ENCODE peak calls at places on chromosomes 2 and 18, in nine cellular contexts. H is SK-N-SH; G is tibial artery; W is sigmoid colon; Y is skeletal muscle cell; E is GM12865; S is fibroblast of lung; T is effector memory CD4-positive, alpha-beta T cell; N is CD8-positive, alpha-beta T cell. A is an unnamed sample.

GRCh38 chr18:67400502-67401117 is 115.9 kb downstream of the DSEL start:
- DNase-seq in W (no peak), Y (peak), T (no peak), H (no peak), S (peak), G (no peak), N (no peak), E (no peak), A (no peak)

GRCh38 chr18:26536664-26537063 is 11.7 kb downstream of the KCTD1 start:
- DNase-seq in S (peak), G (no peak), H (no peak), T (no peak), N (no peak), E (no peak), W (no peak), Y (no peak), A (no peak)

GRCh38 chr18:44589709-44590108 is 91.0 kb upstream of the SETBP1 start:
- DNase-seq in W (no peak), G (no peak), S (peak), E (no peak), N (no peak), T (no peak), H (no peak), Y (peak), A (no peak)

GRCh38 chr18:56148373-56148772 is 490.0 kb downstream of the TXNL1 start:
- DNase-seq in G (no peak), S (peak), N (no peak), Y (peak), T (no peak), H (no peak), W (no peak), E (no peak), A (no peak)

GRCh38 chr2:129731925-129732629 is 247.4 kb upstream of the RAB6C start:
- DNase-seq in T (no peak), H (no peak), E (no peak), S (no peak), W (no peak), Y (no peak), N (no peak), G (no peak), A (no peak)

GRCh38 chr18:73739098-73739497 is 408.5 kb downstream of the FBXO15 start:
- DNase-seq in H (no peak), Y (no peak), N (no peak), T (no peak), G (no peak), S (peak), W (no peak), E (no peak), A (no peak)

GRCh38 chr2:195899226-195899625 is 169.4 kb downstream of the DNAH7 start:
- DNase-seq in T (no peak), W (no peak), S (peak), G (no peak), H (no peak), N (no peak), E (no peak), Y (no peak), A (no peak)

GRCh38 chr18:58580623-58581022 is 48.3 kb downstream of the ALPK2 start:
- DNase-seq in S (peak), G (no peak), H (no peak), Y (no peak), T (no peak), W (no peak), E (no peak), N (no peak), A (no peak)

GRCh38 chr18:77057043-77057442 is 75.5 kb downstream of the MBP start:
- DNase-seq in S (no peak), Y (no peak), T (no peak), W (no peak), N (no peak), H (no peak), E (no peak), G (peak), A (no peak)

GRCh38 chr2:235654115-235654514 is 160.3 kb downstream of the AGAP1 start:
- DNase-seq in T (no peak), G (no peak), H (no peak), E (no peak), Y (no peak), S (peak), W (no peak), N (no peak), A (no peak)

GRCh38 chr2:210004893-210005292 is 2.5 kb downstream of the RPE start:
- DNase-seq in G (no peak), S (no peak), E (no peak), H (no peak), Y (no peak), N (no peak), T (no peak), W (no peak), A (no peak)

GRCh38 chr2:62054916-62055315 is 141.0 kb upstream of the B3GNT2 start:
- DNase-seq in Y (no peak), H (no peak), N (no peak), W (no peak), S (no peak), E (no peak), G (no peak), T (no peak), A (no peak)

GRCh38 chr2:173249661-173250641 is 104.7 kb upstream of the CDCA7 start:
- DNase-seq in N (no peak), H (no peak), W (no peak), Y (no peak), T (no peak), E (no peak), G (no peak), S (no peak), A (no peak)

GRCh38 chr18:25457636-25458035 is 105.7 kb upstream of the ZNF521 start:
- DNase-seq in E (no peak), W (no peak), T (no peak), Y (peak), H (no peak), N (no peak), S (peak), G (no peak), A (no peak)

GRCh38 chr2:47629501-47630460 is 153.2 kb upstream of the MSH6 start:
- DNase-seq in W (no peak), H (no peak), T (no peak), S (no peak), E (no peak), Y (no peak), G (no peak), N (no peak), A (no peak)

GRCh38 chr2:71925268-71926097 is 222.2 kb downstream of the CYP26B1 start:
- DNase-seq in S (no peak), E (no peak), G (no peak), Y (no peak), W (peak), H (no peak), N (no peak), T (no peak), A (no peak)

GRCh38 chr2:75528221-75528977 is 32.3 kb downstream of the EVA1A start:
- DNase-seq in E (no peak), G (no peak), S (no peak), T (no peak), N (no peak), Y (no peak), W (no peak), H (no peak), A (no peak)

GRCh38 chr2:46569061-46569560 is 89.7 kb downstream of the TMEM247 start:
- DNase-seq in N (no peak), W (no peak), H (no peak), E (peak), S (peak), Y (no peak), G (no peak), T (no peak), A (no peak)

GRCh38 chr2:210480079-210480478 is 3.5 kb upstream of the LANCL1 start:
- DNase-seq in G (no peak), Y (no peak), T (no peak), S (no peak), H (no peak), N (no peak), E (no peak), W (no peak), A (no peak)

GRCh38 chr2:7031424-7032245 is 114.4 kb downstream of the RNF144A start:
- DNase-seq in T (peak), E (no peak), W (peak), S (peak), N (peak), G (no peak), H (no peak), Y (peak), A (peak)

GRCh38 chr2:229660391-229660790 is 54.0 kb downstream of the DNER start:
- DNase-seq in G (no peak), Y (no peak), S (no peak), E (no peak), H (no peak), N (no peak), W (no peak), T (no peak), A (no peak)

GRCh38 chr2:197327776-197328169 is 17.2 kb upstream of the ANKRD44 start:
- DNase-seq in T (no peak), W (no peak), S (no peak), Y (no peak), N (no peak), H (no peak), E (no peak), G (no peak), A (no peak)

GRCh38 chr2:47015206-47015605 is 99.6 kb upstream of the MCFD2 start:
- DNase-seq in S (no peak), Y (no peak), N (no peak), G (no peak), W (no peak), T (no peak), E (no peak), H (peak), A (no peak)

GRCh38 chr2:99881901-99882591 is 260.3 kb downstream of the AFF3 start:
- DNase-seq in H (peak), W (no peak), G (no peak), N (no peak), Y (peak), T (no peak), S (peak), E (no peak), A (no peak)

GRCh38 chr2:74219846-74220486 is 21.6 kb downstream of the MTHFD2 start:
- DNase-seq in S (no peak), E (no peak), G (no peak), N (no peak), Y (no peak), W (no peak), H (no peak), T (no peak), A (no peak)

GRCh38 chr2:134431837-134432437 is 178.1 kb downstream of the MGAT5 start:
- DNase-seq in G (no peak), H (no peak), Y (no peak), W (no peak), N (no peak), T (no peak), E (no peak), S (peak), A (no peak)

GRCh38 chr18:31156831-31157763 is 5.6 kb downstream of the DSC1 start:
- DNase-seq in N (no peak), E (no peak), G (no peak), Y (no peak), S (no peak), H (no peak), W (no peak), T (no peak), A (no peak)

GRCh38 chr18:31162419-31162793 is 250 bp downstream of the DSC1 start:
- DNase-seq in Y (no peak), N (no peak), S (no peak), G (no peak), W (no peak), T (no peak), H (no peak), E (no peak), A (no peak)

GRCh38 chr18:31162825-31163435 is at the start of gene DSC1:
- DNase-seq in G (no peak), E (peak), T (no peak), W (no peak), S (no peak), H (no peak), Y (no peak), N (no peak), A (no peak)

DNA sequence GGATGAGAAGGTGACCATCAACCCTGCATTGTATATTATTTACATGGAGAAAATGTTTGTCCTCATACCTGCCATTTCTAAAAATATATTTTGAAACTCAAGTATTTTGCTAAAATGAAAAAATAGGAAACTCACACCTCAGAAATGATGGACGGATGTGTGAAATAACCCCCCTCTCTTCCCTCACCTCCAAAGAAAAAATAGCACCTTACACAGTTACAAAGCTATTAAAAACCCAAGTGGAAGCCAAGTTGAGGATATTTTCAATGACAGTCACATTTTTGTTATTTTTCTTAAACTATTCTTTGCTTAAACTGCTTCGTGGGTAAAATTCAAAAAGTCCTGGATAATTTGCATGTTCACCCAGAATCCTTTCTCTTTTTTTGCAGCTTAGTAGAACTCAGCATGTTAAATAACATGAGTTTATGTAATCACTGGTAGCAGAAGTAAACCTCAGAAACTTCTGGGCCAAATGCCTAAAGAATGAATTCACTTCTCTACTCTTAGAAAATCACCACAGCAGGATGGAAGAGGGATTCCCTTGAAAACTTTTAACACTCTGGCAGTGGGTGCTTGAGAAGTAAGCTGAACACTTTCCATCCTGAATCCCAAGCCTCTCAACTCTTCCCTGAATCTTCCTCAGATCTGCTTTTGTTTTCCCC is 768 bp downstream of the DSC1 start:
- DNase-seq in E (no peak), Y (no peak), S (peak), H (no peak), G (no peak), N (no peak), W (no peak), T (no peak), A (no peak)
- H3K4me3 ChIP-seq in E (no peak), Y (no peak), S (no peak), H (no peak), G (no peak), N (peak), W (no peak), T (no peak), A (no peak)

GRCh38 chr2:106546376-106546990 is 59.3 kb downstream of the CD8B2 start:
- DNase-seq in T (no peak), W (no peak), H (no peak), Y (no peak), E (no peak), S (no peak), G (no peak), N (no peak), A (no peak)
- H3K4me3 ChIP-seq in T (no peak), W (no peak), H (no peak), Y (no peak), E (no peak), S (no peak), G (no peak), N (no peak), A (no peak)

GRCh38 chr2:124025896-124026295 is 809 bp downstream of the CNTNAP5 start:
- DNase-seq in N (no peak), H (peak), S (no peak), Y (no peak), G (no peak), T (no peak), W (no peak), E (no peak), A (no peak)
- H3K4me3 ChIP-seq in N (no peak), H (peak), S (no peak), Y (no peak), G (no peak), T (no peak), W (no peak), E (no peak), A (no peak)

GRCh38 chr2:43792653-43793052 is 18.8 kb downstream of the DYNC2LI1 start:
- DNase-seq in Y (no peak), N (no peak), W (no peak), E (no peak), H (no peak), S (no peak), G (no peak), T (no peak), A (no peak)
- H3K4me3 ChIP-seq in Y (no peak), N (no peak), W (no peak), E (no peak), H (no peak), S (no peak), G (no peak), T (no peak), A (no peak)

GRCh38 chr18:9136315-9137141 is at the start of gene ANKRD12:
- DNase-seq in Y (peak), E (peak), N (peak), W (peak), T (peak), H (peak), S (peak), G (peak), A (peak)

GRCh38 chr18:9137168-9138066 is 836 bp downstream of the ANKRD12 start:
- DNase-seq in G (peak), H (peak), T (peak), S (peak), N (peak), Y (peak), E (peak), W (peak), A (peak)

GRCh38 chr18:9140381-9140780 is 3.8 kb downstream of the ANKRD12 start:
- DNase-seq in S (no peak), T (no peak), W (no peak), E (peak), H (no peak), Y (no peak), G (no peak), N (no peak), A (no peak)

GRCh38 chr18:9139400-9140039 is 2.9 kb downstream of the ANKRD12 start:
- DNase-seq in S (no peak), Y (no peak), W (no peak), H (no peak), N (no peak), G (no peak), T (no peak), E (peak), A (no peak)

GRCh38 chr18:9140984-9141383 is 4.4 kb downstream of the ANKRD12 start:
- DNase-seq in S (no peak), W (no peak), E (no peak), G (no peak), Y (no peak), N (no peak), T (no peak), H (no peak), A (no peak)
- H3K4me3 ChIP-seq in S (no peak), W (no peak), E (peak), G (no peak), Y (no peak), N (no peak), T (peak), H (no peak), A (no peak)

DNA sequence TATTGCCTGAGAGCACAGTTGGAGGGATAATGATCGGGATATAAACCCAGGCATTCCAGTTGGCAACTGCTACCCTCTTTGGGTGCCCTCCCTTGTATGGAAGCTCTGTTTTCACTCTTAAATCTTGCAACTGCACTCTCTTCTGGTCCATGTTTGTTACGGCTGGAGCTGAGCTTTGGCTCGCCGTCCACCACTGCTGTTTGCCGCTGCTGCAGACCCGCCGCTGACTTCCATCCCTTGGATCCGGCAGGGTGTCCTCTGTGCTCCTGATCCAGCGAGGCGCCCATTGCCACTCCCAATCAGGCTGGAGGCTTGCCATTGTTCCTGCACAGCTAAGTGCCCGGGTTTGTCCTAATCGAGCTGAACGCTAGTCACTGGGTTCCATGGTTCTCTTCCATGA is 60.7 kb downstream of the HAUS1 start:
- DNase-seq in Y (no peak), H (no peak), E (no peak), T (no peak), W (no peak), G (no peak), N (no peak), S (no peak), A (no peak)
- H3K4me3 ChIP-seq in Y (no peak), H (no peak), E (no peak), T (no peak), W (no peak), G (no peak), N (no peak), S (no peak), A (no peak)

DNA sequence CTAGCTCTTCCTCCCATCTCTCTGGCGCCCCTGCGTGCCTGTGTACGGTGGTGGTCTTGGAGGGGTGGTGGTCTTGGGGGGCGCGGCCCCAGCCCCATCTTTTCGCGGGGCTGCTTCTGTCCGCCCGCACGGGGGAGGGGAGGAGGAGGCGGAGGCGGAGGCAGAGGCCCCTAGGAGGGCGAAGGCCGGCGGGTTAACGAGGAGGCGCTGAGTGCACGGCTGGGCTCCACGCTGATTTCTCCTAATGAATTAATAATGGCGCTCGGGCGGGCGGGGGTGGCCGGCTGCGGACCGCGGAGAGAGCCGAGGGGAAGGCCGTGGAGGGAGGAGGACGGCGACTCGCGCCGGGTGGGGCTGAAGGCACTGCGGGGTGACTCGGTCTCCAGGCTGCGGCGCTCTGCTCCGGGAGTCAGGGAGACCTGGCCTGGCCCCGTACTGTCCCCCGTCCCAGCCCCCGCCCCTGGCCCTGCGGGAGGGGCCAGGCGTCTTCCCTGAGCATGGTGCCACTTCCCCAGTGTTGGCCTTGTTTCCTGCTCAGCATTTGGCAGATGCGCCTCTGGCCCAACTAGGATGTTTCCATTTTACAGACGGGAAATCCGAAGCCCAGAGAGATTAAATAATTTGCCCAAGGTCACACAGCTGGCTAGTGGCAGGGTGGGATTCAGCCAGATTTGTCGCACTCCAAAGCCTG is 6.0 kb downstream of the GAREM2 start:
- DNase-seq in Y (no peak), E (peak), G (no peak), W (no peak), N (no peak), H (peak), T (no peak), S (no peak), A (no peak)
- H3K4me3 ChIP-seq in Y (peak), E (peak), G (peak), W (peak), N (peak), H (peak), T (peak), S (peak), A (no peak)

GRCh38 chr2:144695661-144696060 is 175.7 kb upstream of the ZEB2 start:
- DNase-seq in E (no peak), G (no peak), S (no peak), T (no peak), N (no peak), Y (no peak), W (no peak), H (no peak), A (no peak)
- H3K4me3 ChIP-seq in E (no peak), G (no peak), S (no peak), T (no peak), N (no peak), Y (no peak), W (no peak), H (no peak), A (no peak)

GRCh38 chr2:3404495-3404894 is 25.0 kb downstream of the TRAPPC12 start:
- DNase-seq in N (no peak), G (no peak), S (no peak), E (no peak), T (no peak), W (no peak), H (no peak), Y (no peak), A (no peak)

GRCh38 chr2:3405876-3406275 is 26.4 kb downstream of the TRAPPC12 start:
- DNase-seq in H (no peak), T (no peak), N (no peak), S (no peak), E (no peak), W (no peak), Y (no peak), G (no peak), A (no peak)

GRCh38 chr2:3405308-3405707 is 25.8 kb downstream of the TRAPPC12 start:
- DNase-seq in T (no peak), S (no peak), W (no peak), N (no peak), Y (no peak), H (no peak), G (no peak), E (no peak), A (no peak)

GRCh38 chr2:3406501-3406900 is 27.0 kb downstream of the TRAPPC12 start:
- DNase-seq in H (no peak), W (no peak), E (no peak), T (no peak), N (no peak), S (no peak), G (no peak), Y (no peak), A (no peak)

GRCh38 chr2:3403587-3404334 is 24.3 kb downstream of the TRAPPC12 start:
- DNase-seq in T (no peak), H (no peak), Y (no peak), E (peak), S (no peak), N (no peak), G (no peak), W (no peak), A (no peak)
- H3K4me3 ChIP-seq in T (no peak), H (no peak), Y (no peak), E (peak), S (no peak), N (no peak), G (no peak), W (no peak), A (no peak)